ENCODE peak calls at places on chromosomes 1 and 21, in ten cellular contexts. T is left ventricle myocardium inferior, E is OCI-LY7, V is GM10248, N is adrenal gland, A is nephron progenitor cell, Z is cardiac muscle cell, S is IMR-90, W is HFFc6, C is lung. B is an unnamed sample.

GRCh38 chr1:88731475-88731874 is 47.4 kb downstream of the PKN2 start:
- DNase-seq in T (no peak), E (no peak), V (no peak), N (peak), A (no peak), Z (no peak), S (peak), W (peak), C (no peak), B (no peak)

GRCh38 chr21:39125752-39126485 is 57.3 kb downstream of the PSMG1 start:
- DNase-seq in T (no peak), E (peak), V (peak), N (peak), A (peak), Z (peak), S (peak), W (peak), C (peak), B (peak)

GRCh38 chr1:1680912-1681273 is 11.7 kb downstream of the SLC35E2B start:
- DNase-seq in T (peak), E (no peak), V (no peak), N (no peak), A (no peak), Z (no peak), S (no peak), W (no peak), C (no peak), B (no peak)

GRCh38 chr1:49036700-49037099 is 260.0 kb upstream of the BEND5 start:
- DNase-seq in T (no peak), E (no peak), V (no peak), N (no peak), A (no peak), Z (no peak), S (no peak), W (no peak), C (no peak), B (no peak)

GRCh38 chr1:86502721-86503430 is 34.1 kb downstream of the CLCA1 start:
- DNase-seq in T (no peak), E (no peak), V (no peak), N (peak), A (peak), Z (no peak), S (no peak), W (no peak), C (no peak), B (no peak)

GRCh38 chr1:33709780-33710713 is 153.8 kb upstream of the HMGB4 start:
- DNase-seq in T (no peak), E (no peak), V (no peak), N (no peak), A (no peak), Z (no peak), S (no peak), W (no peak), C (no peak), B (no peak)

GRCh38 chr1:155043793-155044192 is 7.3 kb upstream of the ADAM15 start:
- DNase-seq in T (no peak), E (no peak), V (no peak), N (no peak), A (no peak), Z (no peak), S (no peak), W (no peak), C (no peak), B (no peak)

GRCh38 chr1:241423541-241424479 is 66.8 kb upstream of the RGS7 start:
- DNase-seq in T (no peak), E (no peak), V (peak), N (peak), A (peak), Z (peak), S (peak), W (peak), C (no peak), B (no peak)

GRCh38 chr1:57093122-57093521 is 127.3 kb upstream of the C8B start:
- DNase-seq in T (no peak), E (no peak), V (no peak), N (no peak), A (no peak), Z (peak), S (no peak), W (no peak), C (no peak), B (no peak)

GRCh38 chr1:244273845-244274619 is 177.7 kb downstream of the ADSS2 start:
- DNase-seq in T (peak), E (no peak), V (no peak), N (peak), A (no peak), Z (no peak), S (peak), W (peak), C (peak), B (peak)

GRCh38 chr21:38825901-38826300 is 20.2 kb downstream of the ETS2 start:
- DNase-seq in T (no peak), E (no peak), V (no peak), N (no peak), A (no peak), Z (no peak), S (no peak), W (no peak), C (no peak), B (no peak)

GRCh38 chr1:247296599-247297180 is 35.0 kb downstream of the ZNF496 start:
- DNase-seq in T (no peak), E (no peak), V (no peak), N (no peak), A (no peak), Z (no peak), S (no peak), W (no peak), C (no peak), B (no peak)

GRCh38 chr1:156104065-156104810 is 10.3 kb upstream of the LMNA start:
- DNase-seq in T (peak), E (no peak), V (no peak), N (no peak), A (no peak), Z (peak), S (peak), W (peak), C (peak), B (peak)

GRCh38 chr1:24351918-24352637 is 32.9 kb downstream of the GRHL3 start:
- DNase-seq in T (no peak), E (no peak), V (peak), N (no peak), A (no peak), Z (no peak), S (peak), W (peak), C (no peak), B (no peak)

GRCh38 chr1:233635765-233636502 is 22.0 kb downstream of the KCNK1 start:
- DNase-seq in T (no peak), E (no peak), V (no peak), N (no peak), A (no peak), Z (no peak), S (peak), W (no peak), C (no peak), B (no peak)

GRCh38 chr1:225004396-225004795 is 74.9 kb downstream of the DNAH14 start:
- DNase-seq in T (no peak), E (no peak), V (no peak), N (no peak), A (no peak), Z (no peak), S (no peak), W (no peak), C (no peak), B (no peak)

GRCh38 chr1:36653850-36654249 is 171.1 kb upstream of the CSF3R start:
- DNase-seq in T (peak), E (no peak), V (no peak), N (no peak), A (no peak), Z (no peak), S (peak), W (peak), C (peak), B (no peak)

GRCh38 chr21:41877901-41878830 is 978 bp downstream of the PRDM15 start:
- DNase-seq in T (no peak), E (peak), V (no peak), N (peak), A (no peak), Z (peak), S (peak), W (peak), C (no peak), B (no peak)

GRCh38 chr1:154176341-154176740 is 15.6 kb downstream of the TPM3 start:
- DNase-seq in T (no peak), E (no peak), V (no peak), N (no peak), A (no peak), Z (no peak), S (peak), W (peak), C (no peak), B (no peak)

GRCh38 chr1:210440081-210440480 is 111.4 kb downstream of the HHAT start:
- DNase-seq in T (no peak), E (no peak), V (no peak), N (no peak), A (no peak), Z (no peak), S (no peak), W (no peak), C (no peak), B (no peak)

GRCh38 chr1:46446646-46447498 is 42.8 kb upstream of the DMBX1 start:
- DNase-seq in T (peak), E (peak), V (peak), N (peak), A (peak), Z (peak), S (peak), W (peak), C (peak), B (peak)
- TF ChIP-seq CTCF in T (peak), E (peak), V (peak), N (peak), A (peak), Z (peak), S (peak), W (peak), C (peak), B (peak)

GRCh38 chr1:27598902-27599528 is 4.9 kb downstream of the AHDC1 start:
- DNase-seq in T (no peak), E (peak), V (no peak), N (peak), A (peak), Z (peak), S (peak), W (peak), C (peak), B (no peak)
- TF ChIP-seq CTCF in T (no peak), E (peak), V (no peak), N (no peak), A (no peak), Z (no peak), S (no peak), W (no peak), C (no peak), B (no peak)

DNA sequence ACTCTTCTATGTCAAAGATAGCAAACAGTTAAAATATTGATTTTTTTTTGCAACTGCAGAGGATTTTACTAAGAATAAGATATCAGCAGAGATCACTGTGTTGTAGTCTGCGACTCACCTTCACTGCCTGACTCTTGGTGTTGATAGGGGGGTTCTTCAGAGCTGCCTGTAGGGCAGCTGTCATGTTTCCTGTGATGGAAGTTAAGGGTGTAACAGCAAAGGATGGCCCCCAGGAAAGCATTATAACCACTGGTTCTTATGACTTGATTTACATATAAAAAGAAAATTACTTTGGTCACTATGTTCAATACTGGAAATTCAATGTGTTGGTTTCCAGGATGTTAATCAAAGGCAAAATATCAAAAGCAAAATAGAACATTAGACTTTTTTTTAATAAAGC is 2.6 kb downstream of the ARPC5 start:
- DNase-seq in T (no peak), E (peak), V (no peak), N (no peak), A (no peak), Z (no peak), S (no peak), W (no peak), C (no peak), B (no peak)
- TF ChIP-seq CTCF in T (no peak), E (no peak), V (no peak), N (no peak), A (no peak), Z (no peak), S (no peak), W (no peak), C (no peak), B (no peak)

GRCh38 chr1:220528679-220529529 is 968 bp downstream of the MARK1 start:
- DNase-seq in T (peak), E (no peak), V (no peak), N (peak), A (peak), Z (peak), S (no peak), W (no peak), C (no peak), B (no peak)
- TF ChIP-seq CTCF in T (no peak), E (no peak), V (no peak), N (no peak), A (no peak), Z (no peak), S (no peak), W (no peak), C (no peak), B (no peak)

DNA sequence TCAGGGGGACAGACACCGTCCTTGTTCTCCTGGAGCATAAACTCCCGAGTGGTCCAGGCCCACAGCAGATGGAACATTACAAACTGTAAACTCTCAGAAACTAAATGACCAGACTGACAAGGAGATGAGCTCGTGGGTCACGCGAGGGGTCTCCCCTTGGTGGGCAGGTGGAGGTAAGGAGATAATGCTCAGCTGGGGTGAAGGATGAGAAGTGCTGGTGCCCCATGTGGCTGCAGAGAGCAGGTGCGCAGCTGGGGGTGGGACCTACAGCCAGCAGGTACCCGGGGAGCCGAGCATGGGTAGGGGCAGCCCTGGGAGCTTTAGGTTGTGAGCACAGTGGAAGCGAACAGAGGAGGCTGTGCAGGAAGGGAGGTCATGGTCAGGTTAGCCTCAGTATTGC is 40.1 kb downstream of the AJAP1 start:
- DNase-seq in T (no peak), E (no peak), V (no peak), N (no peak), A (no peak), Z (no peak), S (no peak), W (no peak), C (no peak), B (no peak)
- TF ChIP-seq CTCF in T (no peak), E (peak), V (no peak), N (no peak), A (no peak), Z (no peak), S (no peak), W (no peak), C (no peak), B (no peak)

GRCh38 chr1:214506972-214507431 is 44.4 kb downstream of the PTPN14 start:
- DNase-seq in T (no peak), E (no peak), V (no peak), N (no peak), A (no peak), Z (no peak), S (no peak), W (no peak), C (no peak), B (no peak)

GRCh38 chr1:214504330-214504729 is 47.1 kb downstream of the PTPN14 start:
- DNase-seq in T (no peak), E (no peak), V (no peak), N (no peak), A (no peak), Z (no peak), S (no peak), W (no peak), C (no peak), B (no peak)

GRCh38 chr1:214503553-214503952 is 47.8 kb downstream of the PTPN14 start:
- DNase-seq in T (no peak), E (no peak), V (no peak), N (no peak), A (no peak), Z (no peak), S (peak), W (no peak), C (no peak), B (no peak)

GRCh38 chr1:214500349-214501055 is 50.9 kb downstream of the PTPN14 start:
- DNase-seq in T (no peak), E (no peak), V (no peak), N (no peak), A (no peak), Z (peak), S (peak), W (no peak), C (no peak), B (no peak)

GRCh38 chr1:214505134-214505533 is 46.3 kb downstream of the PTPN14 start:
- DNase-seq in T (no peak), E (no peak), V (no peak), N (no peak), A (no peak), Z (no peak), S (no peak), W (no peak), C (no peak), B (peak)
- TF ChIP-seq CTCF in T (no peak), E (no peak), V (no peak), N (no peak), A (no peak), Z (no peak), S (no peak), W (no peak), C (no peak), B (no peak)

DNA sequence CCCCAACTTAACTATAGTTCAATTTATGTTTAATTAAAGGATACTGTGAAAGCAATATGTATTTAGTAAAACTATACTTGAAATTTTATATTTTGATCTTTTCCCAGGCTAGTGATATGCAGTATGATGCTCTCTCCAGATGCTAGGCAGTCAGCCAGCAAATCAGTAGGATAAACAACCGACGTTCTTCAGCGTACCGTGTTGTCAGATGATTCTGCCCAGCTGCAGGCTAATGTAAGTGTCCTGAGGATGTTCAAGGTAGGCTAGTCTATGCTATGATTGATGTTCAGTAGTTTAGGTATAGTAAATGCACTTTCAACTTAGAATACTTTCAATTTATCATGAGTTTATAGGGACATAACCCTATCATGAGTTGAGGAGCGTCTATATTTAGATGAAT is 762.6 kb downstream of the MRPL39 start:
- DNase-seq in T (no peak), E (no peak), V (no peak), N (no peak), A (no peak), Z (no peak), S (peak), W (no peak), C (no peak), B (no peak)
- TF ChIP-seq CTCF in T (no peak), E (no peak), V (no peak), N (no peak), A (no peak), Z (no peak), S (no peak), W (no peak), C (no peak), B (no peak)

DNA sequence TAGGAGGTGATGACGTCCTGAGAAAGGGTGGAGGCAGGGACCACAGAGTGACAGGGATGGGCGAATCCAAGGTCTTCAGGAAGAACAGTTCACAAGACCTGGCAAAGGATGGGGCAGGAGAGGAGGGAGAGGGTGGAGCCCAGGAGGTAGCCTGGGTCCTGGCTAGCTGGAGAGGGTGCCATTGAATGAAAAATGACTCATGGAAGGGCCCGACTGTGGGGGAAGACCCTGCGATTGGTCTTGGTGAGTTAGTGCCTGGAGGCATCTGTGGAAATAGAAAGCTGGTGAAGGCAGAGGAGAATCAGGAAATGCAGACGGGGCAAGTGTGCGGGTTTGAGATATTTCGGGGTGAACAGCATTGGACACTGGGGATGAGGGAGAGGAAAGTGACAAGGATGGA is 60.3 kb upstream of the SLC45A1 start:
- DNase-seq in T (no peak), E (no peak), V (no peak), N (no peak), A (no peak), Z (no peak), S (no peak), W (no peak), C (no peak), B (no peak)
- TF ChIP-seq CTCF in T (no peak), E (no peak), V (no peak), N (no peak), A (no peak), Z (no peak), S (no peak), W (no peak), C (no peak), B (no peak)

B was measured in gastrocnemius medialis.